ENCODE peak calls at places on chromosome 10, in ten cellular contexts. J, Y, O, R, W, M, U, I, F and T are unnamed samples.

GRCh38 chr10:79430946-79431345 is 14.5 kb downstream of the ZCCHC24 start:
- DNase-seq in J (no peak), Y (no peak), O (no peak), R (no peak), W (no peak), M (no peak), U (no peak), I (no peak), F (no peak), T (no peak)

GRCh38 chr10:86723009-86723408 is 33.4 kb upstream of the BMPR1A start:
- DNase-seq in J (no peak), Y (no peak), O (no peak), R (no peak), W (no peak), M (no peak), U (no peak), I (no peak), F (no peak), T (no peak)

GRCh38 chr10:42149722-42150427 is 488.5 kb downstream of the ZNF33B start:
- DNase-seq in J (no peak), Y (no peak), O (no peak), R (no peak), W (no peak), M (no peak), U (no peak), I (no peak), F (no peak), T (peak; percentile 83)

GRCh38 chr10:125629758-125630376 is 53.1 kb downstream of the TEX36 start:
- DNase-seq in J (peak; percentile 27), Y (no peak), O (no peak), R (no peak), W (no peak), M (peak; percentile 11), U (no peak), I (peak; percentile 8), F (peak; percentile 51), T (no peak)

GRCh38 chr10:132069122-132069848 is 3.5 kb downstream of the JAKMIP3 start:
- DNase-seq in J (no peak), Y (no peak), O (no peak), R (no peak), W (no peak), M (no peak), U (no peak), I (no peak), F (no peak), T (peak; percentile 69)

GRCh38 chr10:6770846-6771245 is 190.8 kb upstream of the PRKCQ start:
- DNase-seq in J (peak; percentile 33), Y (no peak), O (no peak), R (no peak), W (no peak), M (no peak), U (no peak), I (no peak), F (peak; percentile 17), T (no peak)

GRCh38 chr10:61628199-61628874 is 34.4 kb upstream of the CABCOCO1 start:
- DNase-seq in J (peak; percentile 47), Y (no peak), O (no peak), R (no peak), W (no peak), M (no peak), U (no peak), I (no peak), F (peak; percentile 87), T (no peak)

GRCh38 chr10:3030765-3031164 is 36.6 kb upstream of the PFKP start:
- DNase-seq in J (no peak), Y (no peak), O (no peak), R (no peak), W (no peak), M (no peak), U (no peak), I (no peak), F (no peak), T (no peak)

GRCh38 chr10:127021771-127022170 is 116.5 kb downstream of the DOCK1 start:
- DNase-seq in J (no peak), Y (no peak), O (no peak), R (no peak), W (no peak), M (no peak), U (no peak), I (no peak), F (no peak), T (no peak)

GRCh38 chr10:70685461-70685911 is 13.2 kb downstream of the ADAMTS14 start:
- DNase-seq in J (no peak), Y (no peak), O (no peak), R (no peak), W (no peak), M (no peak), U (no peak), I (no peak), F (no peak), T (no peak)

GRCh38 chr10:94097656-94098055 is 103.9 kb downstream of the PLCE1 start:
- DNase-seq in J (no peak), Y (no peak), O (no peak), R (no peak), W (no peak), M (no peak), U (no peak), I (peak; percentile 17), F (peak; percentile 15), T (no peak)

GRCh38 chr10:45514283-45515270 is 140.6 kb downstream of the ALOX5 start:
- DNase-seq in J (no peak), Y (no peak), O (no peak), R (no peak), W (no peak), M (no peak), U (no peak), I (no peak), F (peak; percentile 40), T (no peak)

GRCh38 chr10:86259901-86260562 is 106.6 kb downstream of the GRID1 start:
- DNase-seq in J (no peak), Y (no peak), O (no peak), R (no peak), W (no peak), M (no peak), U (no peak), I (no peak), F (no peak), T (no peak)

GRCh38 chr10:128803790-128804189 is 663.3 kb upstream of the MGMT start:
- DNase-seq in J (no peak), Y (no peak), O (no peak), R (no peak), W (no peak), M (no peak), U (no peak), I (no peak), F (no peak), T (peak; percentile 68)

GRCh38 chr10:30862486-30862885 is 169.2 kb downstream of the ZNF438 start:
- DNase-seq in J (peak; percentile 48), Y (no peak), O (no peak), R (no peak), W (peak; percentile 58), M (no peak), U (no peak), I (no peak), F (peak; percentile 95), T (no peak)